ENCODE peak calls at places on chromosomes 13 and 19, in five cellular contexts. K is NCI-H2171, B is germinal center, A is skeletal muscle cell, Z is ELR. C is an unnamed sample.

GRCh38 chr19:54518844-54519243 is 16.2 kb downstream of the LAIR2 start:
- DNase-seq in K (no peak), B (no peak), A (no peak), Z (peak; percentile 10), C (no peak)

GRCh38 chr13:72849571-72849970 is 67.6 kb downstream of the PIBF1 start:
- DNase-seq in K (no peak), B (no peak), A (no peak), Z (no peak), C (no peak)

GRCh38 chr19:33409035-33409434 is 35.5 kb downstream of the CEBPG start:
- DNase-seq in K (no peak), B (no peak), A (no peak), Z (no peak), C (no peak)

GRCh38 chr19:2391118-2391725 is 31.2 kb downstream of the TMPRSS9 start:
- DNase-seq in K (peak; percentile 60), B (peak; percentile 58), A (peak; percentile 27), Z (peak; percentile 82), C (no peak)

GRCh38 chr13:21573920-21574712 is 29.9 kb downstream of the MICU2 start:
- DNase-seq in K (no peak), B (no peak), A (no peak), Z (no peak), C (no peak)

GRCh38 chr19:12956446-12957388 is at the start of gene GADD45GIP1:
- DNase-seq in K (peak; percentile 81), B (peak; percentile 74), A (no peak), Z (peak; percentile 86), C (no peak)

GRCh38 chr13:50928088-50928487 is 18.5 kb downstream of the RNASEH2B start:
- DNase-seq in K (no peak), B (no peak), A (no peak), Z (no peak), C (no peak)

GRCh38 chr13:59111711-59112110 is 1052.0 kb downstream of the DIAPH3 start:
- DNase-seq in K (no peak), B (no peak), A (peak; percentile 48), Z (peak; percentile 17), C (no peak)

GRCh38 chr19:45922281-45922680 is 7.7 kb upstream of the NANOS2 start:
- DNase-seq in K (no peak), B (peak; percentile 30), A (no peak), Z (peak; percentile 49), C (no peak)

GRCh38 chr13:111282425-111282824 is 38.0 kb upstream of the TEX29 start:
- DNase-seq in K (peak; percentile 57), B (no peak), A (no peak), Z (no peak), C (no peak)

GRCh38 chr19:15181394-15181793 is 19.4 kb downstream of the NOTCH3 start:
- DNase-seq in K (no peak), B (no peak), A (no peak), Z (no peak), C (no peak)

GRCh38 chr13:41007359-41008118 is 11.6 kb downstream of the ELF1 start:
- DNase-seq in K (no peak), B (peak; percentile 46), A (no peak), Z (no peak), C (no peak)

GRCh38 chr19:8640402-8641004 is 10.1 kb downstream of the NFILZ start:
- DNase-seq in K (no peak), B (no peak), A (no peak), Z (no peak), C (no peak)

GRCh38 chr13:114311908-114312307 is 2.4 kb upstream of the CHAMP1 start:
- DNase-seq in K (peak; percentile 27), B (no peak), A (peak; percentile 56), Z (no peak), C (no peak)

GRCh38 chr19:10998045-10998533 is 37.3 kb downstream of the SMARCA4 start:
- DNase-seq in K (no peak), B (no peak), A (no peak), Z (no peak), C (no peak)

GRCh38 chr19:47143322-47144073 is 12.9 kb downstream of the SAE1 start:
- DNase-seq in K (no peak), B (no peak), A (no peak), Z (no peak), C (no peak)

GRCh38 chr19:49403404-49404187 is 15.5 kb downstream of the KASH5 start:
- DNase-seq in K (peak; percentile 97), B (peak; percentile 51), A (peak; percentile 23), Z (no peak), C (peak; percentile 99)

GRCh38 chr13:113332615-113333014 is 31.3 kb downstream of the GRTP1 start:
- DNase-seq in K (no peak), B (no peak), A (no peak), Z (no peak), C (no peak)

GRCh38 chr13:93872376-93872775 is 607.1 kb downstream of the DCT start:
- DNase-seq in K (no peak), B (no peak), A (no peak), Z (no peak), C (no peak)

GRCh38 chr19:54452626-54453025 is 3.6 kb downstream of the LENG8 start:
- DNase-seq in K (no peak), B (no peak), A (no peak), Z (no peak), C (no peak)

GRCh38 chr19:46076031-46076880 is 35.5 kb upstream of the IGFL4 start:
- DNase-seq in K (no peak), B (no peak), A (no peak), Z (no peak), C (no peak)

GRCh38 chr19:16012552-16012951 is 63.7 kb upstream of the TPM4 start:
- DNase-seq in K (no peak), B (no peak), A (no peak), Z (no peak), C (no peak)

GRCh38 chr19:54203151-54203611 is 2.5 kb downstream of the RPS9 start:
- DNase-seq in K (no peak), B (no peak), A (no peak), Z (no peak), C (no peak)

GRCh38 chr13:114111577-114111976 is 20.8 kb downstream of the RASA3 start:
- DNase-seq in K (no peak), B (no peak), A (no peak), Z (peak; percentile 77), C (no peak)

GRCh38 chr13:47632311-47632710 is 368.8 kb downstream of the SUCLA2 start:
- DNase-seq in K (peak; percentile 14), B (no peak), A (no peak), Z (no peak), C (peak; percentile 12)

GRCh38 chr19:12975221-12975756 is 5.9 kb downstream of the DAND5 start:
- DNase-seq in K (peak; percentile 88), B (no peak), A (no peak), Z (no peak), C (peak; percentile 78)

GRCh38 chr13:24851546-24851945 is 87.6 kb downstream of the RNF17 start:
- DNase-seq in K (no peak), B (no peak), A (peak; percentile 35), Z (peak; percentile 4), C (no peak)

GRCh38 chr19:17889609-17890214 is 18.0 kb downstream of the SLC5A5 start:
- DNase-seq in K (no peak), B (no peak), A (peak; percentile 5), Z (peak; percentile 44), C (no peak)